ENCODE peak calls at places on chromosomes 2 and 18, in eight cellular contexts. J is GM20000; O is psoas muscle; B is activated CD8-positive, alpha-beta T cell treated with anti-CD3 and anti-CD28 coated beads for 36 hours; F is right cardiac atrium; W is NCI-H1105 treated with DMSO at 0.1 percent for 48 hours; A is activated CD8-positive, alpha-beta memory T cell treated with anti-CD3 and anti-CD28 coated beads, Interleukin-2, amount 50 U/mL, for 48 hours; Q is HTR-8/SVneo. T is an unnamed sample.

GRCh38 chr2:152421521-152422367 is 86.8 kb downstream of the FMNL2 start:
- DNase-seq in F (no peak), W (no peak), Q (peak; percentile 81), A (no peak), J (no peak), O (no peak), B (no peak), T (no peak)

GRCh38 chr2:113240150-113240914 is 38.4 kb downstream of the PAX8 start:
- DNase-seq in Q (peak; percentile 58), J (no peak), F (peak; percentile 92), O (peak; percentile 89), A (no peak), B (no peak), W (peak; percentile 57), T (peak; percentile 96)

GRCh38 chr2:85933753-85934594 is 45.2 kb upstream of the ST3GAL5 start:
- DNase-seq in B (peak; percentile 25), Q (no peak), O (no peak), F (no peak), W (no peak), J (no peak), A (no peak), T (no peak)

GRCh38 chr2:9739508-9739907 is 103.8 kb upstream of the TAF1B start:
- DNase-seq in Q (no peak), F (peak; percentile 89), A (peak; percentile 81), O (peak; percentile 79), B (peak; percentile 66), W (no peak), J (peak; percentile 35), T (peak; percentile 80)

GRCh38 chr2:8154936-8155335 is 526.9 kb upstream of the ID2 start:
- DNase-seq in O (no peak), Q (no peak), B (peak; percentile 68), A (peak; percentile 59), J (no peak), W (no peak), F (no peak), T (no peak)

GRCh38 chr2:218032336-218033171 is 29.8 kb upstream of the TNS1 start:
- DNase-seq in B (no peak), Q (no peak), O (no peak), J (peak; percentile 11), F (no peak), W (peak; percentile 1), A (peak; percentile 48), T (peak; percentile 71)

GRCh38 chr2:105553538-105554196 is 154.8 kb upstream of the FHL2 start:
- DNase-seq in J (no peak), W (no peak), Q (peak; percentile 57), O (no peak), F (no peak), A (peak; percentile 22), B (no peak), T (no peak)

GRCh38 chr2:240444464-240444863 is 9.0 kb downstream of the GPC1 start:
- DNase-seq in J (no peak), F (no peak), O (no peak), A (no peak), W (no peak), B (no peak), Q (no peak), T (no peak)

GRCh38 chr2:203177361-203177760 is 61.5 kb upstream of the CYP20A1 start:
- DNase-seq in W (no peak), A (no peak), O (no peak), B (no peak), F (no peak), J (no peak), Q (no peak), T (no peak)

GRCh38 chr2:231514225-231514950 is 15.9 kb downstream of the NMUR1 start:
- DNase-seq in F (peak; percentile 98), Q (peak; percentile 98), J (peak; percentile 99), A (peak; percentile 97), W (peak; percentile 89), O (peak; percentile 99), B (peak; percentile 99), T (peak; percentile 99)

GRCh38 chr2:72108121-72108520 is 39.5 kb downstream of the CYP26B1 start:
- DNase-seq in J (no peak), A (no peak), B (no peak), F (no peak), O (no peak), W (no peak), Q (no peak), T (no peak)

GRCh38 chr18:48571619-48572384 is 33.0 kb downstream of the CTIF start:
- DNase-seq in O (no peak), A (no peak), W (no peak), J (no peak), F (peak; percentile 57), Q (no peak), B (no peak), T (no peak)

GRCh38 chr2:28142403-28142802 is 250.3 kb upstream of the FOSL2 start:
- DNase-seq in Q (no peak), A (no peak), B (no peak), W (no peak), O (no peak), J (no peak), F (no peak), T (no peak)

GRCh38 chr2:179917272-179917671 is 55.9 kb upstream of the ZNF385B start:
- DNase-seq in A (no peak), Q (no peak), B (no peak), W (no peak), J (no peak), O (no peak), F (no peak), T (no peak)

GRCh38 chr2:134457765-134458202 is 203.9 kb downstream of the MGAT5 start:
- DNase-seq in B (no peak), J (no peak), A (peak; percentile 18), W (no peak), Q (no peak), F (no peak), O (no peak), T (no peak)

GRCh38 chr2:134408791-134409190 is 154.9 kb downstream of the MGAT5 start:
- DNase-seq in A (no peak), Q (no peak), B (no peak), O (no peak), F (no peak), J (no peak), W (no peak), T (no peak)

GRCh38 chr2:71306762-71307161 is 24.8 kb upstream of the ZNF638 start:
- DNase-seq in W (no peak), F (no peak), B (no peak), O (no peak), Q (no peak), J (no peak), A (no peak), T (no peak)

GRCh38 chr2:239169311-239170048 is 231.3 kb downstream of the HDAC4 start:
- DNase-seq in Q (no peak), J (no peak), W (no peak), O (peak; percentile 10), B (no peak), A (no peak), F (no peak), T (peak; percentile 28)

GRCh38 chr2:15986644-15987043 is 46.3 kb downstream of the MYCN start:
- DNase-seq in B (no peak), A (no peak), W (no peak), J (no peak), F (no peak), Q (no peak), O (no peak), T (no peak)

GRCh38 chr2:216017365-216017764 is 4.0 kb upstream of the MREG start:
- DNase-seq in W (no peak), F (no peak), O (no peak), B (peak; percentile 76), A (no peak), Q (peak; percentile 41), J (peak; percentile 44), T (no peak)

GRCh38 chr2:135797497-135798274 is 39.3 kb downstream of the LCT start:
- DNase-seq in B (peak; percentile 90), W (peak; percentile 28), A (peak; percentile 90), Q (peak; percentile 83), F (peak; percentile 69), J (peak; percentile 74), O (peak; percentile 71), T (peak; percentile 91)

GRCh38 chr2:10400568-10400977 is 47.6 kb downstream of the ODC1 start:
- DNase-seq in A (peak; percentile 81), W (no peak), F (no peak), J (peak; percentile 64), O (no peak), B (peak; percentile 83), Q (no peak), T (peak; percentile 86)

GRCh38 chr2:28639092-28639691 is 112.4 kb upstream of the PPP1CB start:
- DNase-seq in Q (no peak), W (no peak), F (no peak), J (no peak), B (no peak), A (no peak), O (no peak), T (no peak)

GRCh38 chr2:201882353-201883095 is 76.2 kb downstream of the CDK15 start:
- DNase-seq in W (peak; percentile 43), O (peak; percentile 19), Q (no peak), B (peak; percentile 3), J (no peak), F (peak; percentile 37), A (no peak), T (peak; percentile 49)

GRCh38 chr2:74530239-74531161 is 767 bp downstream of the HTRA2 start:
- DNase-seq in A (peak; percentile 72), Q (peak; percentile 49), W (peak; percentile 10), F (peak; percentile 56), J (peak; percentile 86), O (no peak), B (peak; percentile 74), T (peak; percentile 85)

GRCh38 chr2:222548997-222549396 is 106.9 kb downstream of the FARSB start:
- DNase-seq in Q (no peak), J (no peak), W (no peak), A (no peak), B (no peak), O (no peak), F (no peak), T (no peak)

GRCh38 chr2:179037807-179038206 is 12.1 kb downstream of the CCDC141 start:
- DNase-seq in Q (no peak), A (no peak), F (no peak), J (no peak), O (no peak), B (no peak), W (no peak), T (no peak)

GRCh38 chr18:35624140-35624539 is 42.6 kb downstream of the GALNT1 start:
- DNase-seq in Q (no peak), O (no peak), W (no peak), F (no peak), A (no peak), B (no peak), J (peak; percentile 13), T (no peak)

GRCh38 chr2:175282300-175282699 is 100.8 kb upstream of the ATP5MC3 start:
- DNase-seq in F (no peak), Q (peak; percentile 56), W (peak; percentile 81), J (peak; percentile 52), B (no peak), A (no peak), O (no peak), T (no peak)

GRCh38 chr2:169765523-169765922 is 31.9 kb downstream of the KLHL23 start:
- DNase-seq in O (no peak), Q (no peak), J (no peak), B (no peak), F (no peak), A (no peak), W (no peak), T (no peak)

GRCh38 chr2:113700186-113700841 is 56.1 kb downstream of the SLC35F5 start:
- DNase-seq in J (peak; percentile 89), A (peak; percentile 66), B (peak; percentile 82), Q (no peak), W (no peak), F (no peak), O (no peak), T (peak; percentile 50)

GRCh38 chr2:31053929-31054328 is 84.3 kb downstream of the GALNT14 start:
- DNase-seq in B (no peak), F (no peak), J (no peak), Q (no peak), W (no peak), O (no peak), A (no peak), T (no peak)

GRCh38 chr2:8402222-8402621 is 279.6 kb upstream of the ID2 start:
- DNase-seq in B (no peak), W (peak; percentile 94), J (no peak), F (no peak), Q (no peak), A (no peak), O (no peak), T (no peak)

GRCh38 chr2:174729797-174730529 is 34.3 kb downstream of the CHRNA1 start:
- DNase-seq in Q (no peak), A (peak; percentile 76), B (peak; percentile 71), J (no peak), W (no peak), O (peak; percentile 24), F (no peak), T (peak; percentile 49)

T was measured in aorta.